ENCODE peak calls at places on chromosomes 4 and X, in seven cellular contexts. U is Peyer's patch, V is A549, Q is GM12878, W is spleen, P is GM12892, Y is adrenal gland. K is an unnamed sample.

GRCh38 chr4:105607876-105608275 is 55.5 kb downstream of the ARHGEF38 start:
- DNase-seq in P (no peak), Y (no peak), V (no peak), U (no peak), W (no peak), Q (no peak), K (no peak)

GRCh38 chr4:80266902-80267380 is 477 bp downstream of the FGF5 start:
- DNase-seq in V (no peak), P (no peak), Y (no peak), Q (no peak), W (peak), U (no peak), K (peak)

GRCh38 chrX:133523094-133523493 is 107.8 kb upstream of the GPC4 start:
- DNase-seq in Y (no peak), V (no peak), U (no peak), W (no peak), Q (no peak), P (no peak), K (peak)

GRCh38 chr4:82500106-82500738 is 61.6 kb downstream of the TMEM150C start:
- DNase-seq in Q (no peak), P (no peak), W (no peak), Y (no peak), U (no peak), V (no peak), K (no peak)

GRCh38 chr4:14000091-14000814 is 372.7 kb upstream of the BOD1L1 start:
- DNase-seq in W (no peak), P (no peak), U (no peak), Q (no peak), Y (no peak), V (no peak), K (no peak)

GRCh38 chrX:10722804-10723364 is 102.5 kb upstream of the MID1 start:
- DNase-seq in Y (peak), Q (no peak), W (no peak), U (peak), V (peak), P (peak), K (peak)

GRCh38 chr4:138222041-138222440 is 20.1 kb downstream of the SLC7A11 start:
- DNase-seq in W (no peak), Y (no peak), V (no peak), Q (no peak), P (no peak), U (no peak), K (no peak)

GRCh38 chr4:138055890-138056289 is 186.3 kb downstream of the SLC7A11 start:
- DNase-seq in P (no peak), U (no peak), W (no peak), Y (no peak), Q (no peak), V (no peak), K (no peak)

GRCh38 chrX:68634649-68635227 is 12.7 kb upstream of the STARD8 start:
- DNase-seq in W (no peak), Q (no peak), U (no peak), Y (no peak), P (no peak), V (no peak), K (no peak)

GRCh38 chr4:162011039-162011438 is 152.8 kb downstream of the FSTL5 start:
- DNase-seq in V (no peak), W (no peak), Q (no peak), U (no peak), Y (no peak), P (no peak), K (no peak)

GRCh38 chr4:6909113-6909969 is at the start of gene TBC1D14:
- DNase-seq in U (peak), P (peak), V (peak), W (peak), Q (no peak), Y (peak), K (peak)
- TF ChIP-seq POLR2A in U (peak), P (peak), V (peak), W (no peak), Q (peak), Y (peak), K (peak)

GRCh38 chrX:40095588-40096394 is 2.0 kb downstream of the BCOR start:
- DNase-seq in U (peak), Q (no peak), V (no peak), P (no peak), Y (no peak), W (peak), K (peak)

GRCh38 chrX:40097101-40097491 is 662 bp downstream of the BCOR start:
- DNase-seq in P (no peak), W (no peak), V (peak), U (peak), Y (no peak), Q (no peak), K (no peak)

GRCh38 chrX:40094900-40095587 is 2.7 kb downstream of the BCOR start:
- DNase-seq in W (no peak), P (no peak), V (no peak), U (no peak), Y (no peak), Q (no peak), K (no peak)

GRCh38 chrX:40097492-40098263 is at the start of gene BCOR:
- DNase-seq in W (peak), Y (peak), V (peak), Q (no peak), U (peak), P (peak), K (peak)

DNA sequence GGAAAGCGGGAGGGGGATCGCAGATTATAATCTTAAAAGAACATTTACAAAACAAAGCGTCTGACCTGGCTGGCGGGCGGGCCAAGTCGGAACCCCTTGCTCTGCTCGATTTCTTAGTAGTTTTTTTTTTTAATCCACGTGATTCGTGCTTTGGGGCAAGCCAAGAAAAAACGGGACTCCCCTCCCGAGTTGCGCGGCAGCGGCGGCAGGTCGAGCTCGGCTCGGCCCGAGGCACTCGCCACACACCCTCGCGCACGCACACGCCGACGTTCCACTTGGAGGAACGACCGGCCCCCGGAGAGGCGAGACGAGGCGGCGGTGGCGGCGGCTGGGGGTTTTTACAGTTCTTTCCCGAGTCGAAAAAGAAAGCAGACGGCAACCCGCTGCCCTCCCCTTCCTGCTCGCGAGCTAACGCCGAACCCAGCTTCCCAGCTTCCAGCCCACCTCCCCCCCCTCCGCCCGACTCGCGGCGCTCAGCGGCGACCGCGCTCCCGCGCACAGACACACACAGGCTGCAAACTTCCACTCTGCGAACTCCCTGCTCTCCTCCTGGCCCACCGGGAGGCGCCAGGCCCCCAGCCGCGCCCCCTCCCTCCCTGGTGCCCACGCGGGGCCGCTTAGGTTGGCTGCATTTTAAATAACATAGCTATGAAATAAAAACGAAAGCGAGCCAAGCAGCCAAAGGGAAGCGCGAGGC is 1.2 kb downstream of the BCOR start:
- DNase-seq in V (peak), Q (no peak), W (peak), Y (peak), U (peak), P (no peak), K (no peak)
- TF ChIP-seq POLR2A in V (no peak), Q (peak), W (no peak), Y (no peak), U (no peak), P (no peak), K (no peak)

DNA sequence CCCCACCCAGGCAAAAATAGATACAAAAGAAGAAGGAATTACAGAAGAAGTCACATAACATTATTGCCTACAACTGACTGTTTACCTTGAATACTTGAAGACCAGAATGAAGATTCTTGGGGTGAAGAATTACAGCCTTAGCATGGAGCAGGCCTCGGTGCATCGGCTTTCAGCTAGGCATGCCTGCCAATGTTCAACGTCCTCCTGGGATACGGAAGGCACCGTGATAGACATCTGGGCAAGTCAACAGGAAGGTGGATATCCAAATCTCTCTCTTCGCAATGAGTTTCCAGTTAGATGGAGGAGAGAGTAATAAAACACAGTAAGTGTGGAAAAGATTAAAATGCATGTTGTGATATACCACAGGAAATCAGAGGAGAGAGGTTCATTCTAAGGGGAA is 316.1 kb downstream of the TRIML1 start:
- DNase-seq in U (no peak), Y (no peak), V (no peak), Q (no peak), P (no peak), W (no peak), K (no peak)
- TF ChIP-seq POLR2A in U (no peak), Y (no peak), V (no peak), Q (no peak), P (no peak), W (no peak), K (no peak)

GRCh38 chr4:73396993-73397972 is 6.8 kb upstream of the ALB start:
- DNase-seq in U (no peak), W (no peak), Q (no peak), V (no peak), Y (no peak), P (no peak), K (no peak)
- TF ChIP-seq POLR2A in U (no peak), W (no peak), Q (no peak), V (no peak), Y (no peak), P (no peak), K (no peak)

GRCh38 chr4:184746532-184746870 is 12.6 kb upstream of the CENPU start:
- DNase-seq in W (no peak), P (no peak), U (no peak), V (no peak), Q (no peak), Y (peak), K (peak)
- TF ChIP-seq POLR2A in W (no peak), P (no peak), U (peak), V (no peak), Q (no peak), Y (no peak), K (no peak)

DNA sequence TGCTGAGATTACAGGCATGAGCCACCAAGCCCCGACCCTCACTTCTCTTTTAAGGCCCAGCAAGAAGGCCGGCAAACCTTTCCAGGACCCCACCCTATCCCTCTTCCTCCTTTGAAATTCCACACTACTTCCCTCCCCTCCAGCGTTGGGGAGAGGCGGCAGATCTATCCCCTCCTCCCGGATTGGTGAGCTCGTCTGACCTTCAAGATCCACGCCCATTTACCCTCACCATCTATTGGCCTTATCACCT is 4.5 kb upstream of the PRICKLE3 start:
- DNase-seq in U (no peak), Y (no peak), V (no peak), W (no peak), Q (no peak), P (no peak), K (no peak)
- TF ChIP-seq POLR2A in U (peak), Y (peak), V (peak), W (no peak), Q (no peak), P (no peak), K (peak)

DNA sequence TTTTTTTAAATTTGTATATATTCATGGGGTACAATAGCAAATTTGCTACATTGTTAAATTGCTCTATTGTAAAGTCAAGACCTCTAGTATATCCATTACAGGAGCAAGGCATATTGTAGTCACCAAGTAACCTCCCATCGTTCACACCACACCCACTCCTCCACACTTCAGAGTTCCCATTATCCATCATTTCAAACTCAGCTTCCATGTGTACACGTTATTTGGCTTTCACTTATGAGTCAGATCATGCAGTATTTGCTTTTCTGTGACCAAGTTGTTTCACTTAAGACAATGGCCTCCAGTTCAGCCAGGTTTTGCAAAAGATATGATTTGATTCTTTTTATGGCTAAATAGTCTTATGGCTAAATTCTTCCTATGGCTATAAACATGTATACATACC is 2614.2 kb downstream of the PCDH7 start:
- DNase-seq in V (no peak), P (no peak), W (no peak), Y (no peak), U (no peak), Q (no peak), K (no peak)
- TF ChIP-seq POLR2A in V (no peak), P (no peak), W (no peak), Y (no peak), U (no peak), Q (no peak), K (no peak)

DNA sequence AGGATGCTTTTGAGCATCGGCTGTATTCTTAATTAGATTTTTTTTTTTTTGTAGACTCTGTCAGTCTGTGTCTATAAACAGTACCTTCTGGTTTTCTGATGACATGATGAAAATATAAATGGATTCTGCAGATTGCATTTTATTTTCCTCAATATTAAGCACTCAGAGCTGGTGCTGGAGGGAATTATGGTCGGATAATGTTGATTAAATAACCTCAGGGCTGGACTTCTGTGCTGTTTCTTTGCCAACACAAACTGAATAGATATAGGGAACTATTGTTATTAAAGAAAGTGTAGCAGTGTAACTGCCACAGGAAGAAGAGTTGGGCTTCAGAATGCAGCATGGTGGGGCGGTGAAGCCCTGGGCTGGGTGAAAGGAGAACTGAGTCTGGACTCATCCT is 57.0 kb upstream of the LIMCH1 start:
- DNase-seq in V (no peak), P (no peak), U (no peak), Y (no peak), W (no peak), Q (no peak), K (no peak)
- TF ChIP-seq POLR2A in V (no peak), P (no peak), U (no peak), Y (no peak), W (no peak), Q (no peak), K (no peak)

GRCh38 chr4:1211951-1212545 is 36.9 kb downstream of the CTBP1 start:
- DNase-seq in Q (no peak), W (peak), P (no peak), U (no peak), V (no peak), Y (peak), K (no peak)
- TF ChIP-seq POLR2A in Q (no peak), W (no peak), P (no peak), U (no peak), V (no peak), Y (no peak), K (no peak)

DNA sequence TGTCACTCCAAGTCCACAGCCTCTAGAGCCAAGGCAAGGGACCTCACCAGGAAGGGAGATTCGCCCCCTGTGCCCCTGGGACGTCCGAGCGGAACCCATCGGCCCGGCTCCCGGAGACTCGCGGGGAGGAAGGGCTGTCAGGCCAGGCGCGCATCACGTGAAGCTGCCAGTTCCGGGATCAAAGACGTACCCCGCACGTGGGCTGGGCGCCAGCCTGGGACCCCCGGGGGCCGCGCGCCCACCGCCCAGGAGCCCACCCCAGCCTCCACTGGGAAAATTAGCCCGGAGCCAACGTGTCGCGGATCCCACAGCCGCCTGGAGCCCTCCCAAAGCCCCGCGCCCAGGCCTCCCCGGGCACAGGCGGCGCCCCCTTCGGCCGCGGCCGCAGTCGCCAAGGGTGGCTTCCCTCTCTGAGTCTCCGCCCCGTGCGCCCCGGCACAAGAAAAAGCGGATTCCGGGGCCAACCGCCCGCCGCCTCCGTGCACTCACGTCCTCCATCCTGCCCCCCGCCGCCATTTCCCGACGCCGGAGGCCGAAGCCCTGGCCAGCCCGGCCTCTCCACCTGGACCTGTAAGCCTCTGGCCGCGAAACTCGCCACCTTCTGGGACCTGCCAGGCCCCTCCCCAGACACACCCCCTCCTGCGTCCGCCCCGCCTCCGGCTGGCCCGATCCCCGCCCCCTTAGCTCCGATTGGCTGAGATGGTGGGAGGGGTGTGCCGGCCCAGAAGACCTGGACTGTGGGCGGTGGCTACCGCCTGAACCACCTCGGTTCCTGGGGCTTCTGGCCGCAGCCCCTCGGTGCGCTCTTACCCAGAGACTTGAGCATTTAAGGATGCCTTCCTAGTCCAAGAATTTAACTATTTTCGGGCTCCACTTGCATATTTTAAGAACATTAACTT is at the start of gene TMEM192:
- DNase-seq in P (peak), V (peak), U (peak), Q (peak), W (peak), Y (peak), K (peak)
- TF ChIP-seq POLR2A in P (peak), V (no peak), U (peak), Q (peak), W (no peak), Y (peak), K (peak)

K was measured in upper lobe of left lung.